ENCODE peak calls at places on chromosomes 7 and 10, in six cellular contexts. Z, E, D, N, U and F are unnamed samples.
A peak's percentile ranks its signal among the peaks of the same experiment; 100 is the strongest.

GRCh38 chr10:72133517-72133916 is 45.2 kb upstream of the SPOCK2 start:
- DNase-seq in Z (peak; percentile 83), E (no peak), D (peak; percentile 92), N (peak; percentile 18), U (no peak), F (no peak)

GRCh38 chr7:45026984-45027773 is 27.2 kb downstream of the CCM2 start:
- DNase-seq in Z (peak; percentile 64), E (no peak), D (peak; percentile 40), N (peak; percentile 40), U (no peak), F (no peak)

GRCh38 chr7:81462672-81463071 is 307.2 kb downstream of the HGF start:
- DNase-seq in Z (peak; percentile 85), E (no peak), D (no peak), N (no peak), U (no peak), F (peak; percentile 75)

GRCh38 chr7:78171398-78171797 is 372.8 kb downstream of the PHTF2 start:
- DNase-seq in Z (no peak), E (no peak), D (no peak), N (no peak), U (no peak), F (no peak)

GRCh38 chr7:140330128-140330527 is 68.2 kb downstream of the SLC37A3 start:
- DNase-seq in Z (no peak), E (no peak), D (no peak), N (no peak), U (no peak), F (no peak)

GRCh38 chr10:49609283-49610014 is 661 bp upstream of the SLC18A3 start:
- DNase-seq in Z (no peak), E (no peak), D (no peak), N (no peak), U (no peak), F (no peak)

GRCh38 chr7:92608380-92609322 is 18.5 kb upstream of the FAM133B start:
- DNase-seq in Z (no peak), E (peak; percentile 53), D (no peak), N (no peak), U (no peak), F (no peak)

GRCh38 chr10:61900829-61901783 is at the start of gene ARID5B:
- DNase-seq in Z (peak; percentile 72), E (peak; percentile 59), D (no peak), N (peak; percentile 68), U (no peak), F (peak; percentile 68)

GRCh38 chr10:26274391-26274790 is 57.8 kb downstream of the GAD2 start:
- DNase-seq in Z (no peak), E (no peak), D (no peak), N (no peak), U (no peak), F (no peak)

GRCh38 chr7:45435846-45436245 is 138.3 kb upstream of the ADCY1 start:
- DNase-seq in Z (peak; percentile 47), E (no peak), D (no peak), N (no peak), U (no peak), F (peak; percentile 8)

GRCh38 chr7:37901236-37901827 is 15.3 kb downstream of the SFRP4 start:
- DNase-seq in Z (peak; percentile 15), E (peak; percentile 37), D (no peak), N (peak; percentile 56), U (no peak), F (peak; percentile 83)

GRCh38 chr7:77587276-77587675 is 50.2 kb downstream of the PTPN12 start:
- DNase-seq in Z (no peak), E (no peak), D (no peak), N (no peak), U (no peak), F (no peak)

GRCh38 chr10:115417585-115418265 is 324.6 kb downstream of the ATRNL1 start:
- DNase-seq in Z (peak; percentile 37), E (no peak), D (peak; percentile 4), N (peak; percentile 60), U (peak; percentile 27), F (peak; percentile 10)

GRCh38 chr10:19546224-19546623 is 270.0 kb upstream of the PLXDC2 start:
- DNase-seq in Z (no peak), E (no peak), D (no peak), N (no peak), U (no peak), F (no peak)

GRCh38 chr10:93993782-93994668 is at the start of gene PLCE1:
- DNase-seq in Z (peak; percentile 19), E (peak; percentile 57), D (no peak), N (no peak), U (no peak), F (peak; percentile 46)

GRCh38 chr7:69399038-69399800 is 199.1 kb upstream of the AUTS2 start:
- DNase-seq in Z (no peak), E (no peak), D (no peak), N (no peak), U (peak; percentile 19), F (peak; percentile 53)

GRCh38 chr7:152074673-152075072 is 49.2 kb downstream of the GALNT11 start:
- DNase-seq in Z (no peak), E (no peak), D (no peak), N (peak; percentile 13), U (no peak), F (no peak)

GRCh38 chr10:69101451-69102095 is 13.7 kb downstream of the SRGN start:
- DNase-seq in Z (peak; percentile 38), E (no peak), D (no peak), N (no peak), U (no peak), F (no peak)

GRCh38 chr10:69802424-69803161 is 887 bp downstream of the COL13A1 start:
- DNase-seq in Z (peak; percentile 56), E (no peak), D (no peak), N (no peak), U (no peak), F (peak; percentile 25)

GRCh38 chr10:113175756-113176651 is 226.0 kb downstream of the TCF7L2 start:
- DNase-seq in Z (no peak), E (no peak), D (no peak), N (no peak), U (no peak), F (no peak)

GRCh38 chr10:110158051-110159005 is 49.1 kb upstream of the MXI1 start:
- DNase-seq in Z (no peak), E (no peak), D (no peak), N (no peak), U (no peak), F (no peak)

GRCh38 chr7:107592361-107593024 is 12.4 kb downstream of the BCAP29 start:
- DNase-seq in Z (peak; percentile 86), E (no peak), D (no peak), N (no peak), U (no peak), F (no peak)

GRCh38 chr7:107584716-107585115 is 4.7 kb downstream of the BCAP29 start:
- DNase-seq in Z (no peak), E (no peak), D (no peak), N (no peak), U (no peak), F (no peak)

GRCh38 chr7:107593025-107593410 is 13.0 kb downstream of the BCAP29 start:
- DNase-seq in Z (no peak), E (no peak), D (no peak), N (no peak), U (no peak), F (no peak)

GRCh38 chr7:107591410-107591809 is 11.4 kb downstream of the BCAP29 start:
- DNase-seq in Z (no peak), E (no peak), D (no peak), N (no peak), U (no peak), F (no peak)

DNA sequence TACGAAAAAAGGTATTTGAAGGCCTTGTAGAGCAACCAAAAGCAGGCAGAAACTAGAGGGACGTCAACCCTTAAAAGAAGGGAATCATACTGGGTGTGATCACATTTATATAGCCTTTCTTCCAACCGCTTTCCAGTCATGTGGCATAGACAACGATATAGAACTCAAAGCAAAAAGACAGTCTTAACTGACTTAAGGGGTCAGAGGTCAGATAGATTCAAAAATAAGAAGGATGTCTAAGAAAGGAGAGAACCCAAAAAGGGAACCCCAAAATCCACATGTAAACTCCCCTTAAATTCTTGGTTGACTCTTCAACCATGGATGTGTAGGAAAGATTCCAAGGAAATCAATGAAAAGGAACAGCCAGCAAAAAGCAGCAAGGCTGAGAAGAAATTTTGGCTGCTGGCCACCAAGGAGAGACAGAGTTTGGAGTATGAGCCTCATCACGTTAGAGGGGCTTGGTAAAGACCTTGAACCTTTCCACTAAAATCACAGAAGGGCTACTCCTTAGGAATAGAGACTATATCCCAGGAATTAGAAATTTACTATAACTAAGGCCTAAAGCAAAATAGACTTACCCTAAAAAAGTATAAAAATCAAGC is 8.6 kb downstream of the BCAP29 start:
- DNase-seq in Z (no peak), E (no peak), D (no peak), N (no peak), U (no peak), F (no peak)
- TF ChIP-seq POLR2A in Z (no peak), E (no peak), D (no peak), N (no peak), U (no peak), F (no peak)

GRCh38 chr7:116128139-116128538 is 82.2 kb upstream of the TES start:
- DNase-seq in Z (no peak), E (no peak), D (no peak), N (no peak), U (no peak), F (no peak)

GRCh38 chr7:116120839-116121238 is 89.5 kb upstream of the TES start:
- DNase-seq in Z (no peak), E (no peak), D (no peak), N (no peak), U (no peak), F (no peak)

DNA sequence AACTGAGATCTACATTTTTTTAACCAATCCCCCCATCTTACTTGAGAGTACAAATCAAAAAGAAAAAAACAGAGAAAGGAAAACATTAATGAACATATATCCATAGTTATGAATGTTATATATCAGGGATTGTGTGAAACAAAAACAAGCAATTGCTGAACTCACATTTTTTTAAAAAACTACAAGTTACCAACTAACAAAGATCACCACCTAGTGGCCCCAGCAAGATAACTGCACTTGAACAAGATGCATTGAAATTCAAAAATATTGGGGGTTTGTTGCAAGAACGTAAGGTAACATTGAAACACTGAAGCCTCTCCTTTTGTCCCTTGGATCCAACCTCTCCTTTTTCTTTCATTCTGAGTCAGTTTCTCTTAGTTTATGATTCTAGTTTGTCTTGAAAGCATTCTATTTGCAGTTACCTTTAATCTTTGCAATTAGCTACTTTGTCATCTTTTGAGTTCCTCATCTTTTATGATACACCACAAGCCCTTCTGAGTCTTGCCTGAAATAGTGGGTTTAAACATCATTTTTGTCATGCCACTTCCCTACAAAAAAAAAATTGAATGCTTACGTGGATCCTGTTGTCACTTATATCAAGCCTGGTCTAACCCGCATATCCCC is 87.3 kb upstream of the TES start:
- DNase-seq in Z (peak; percentile 66), E (peak; percentile 20), D (no peak), N (peak; percentile 20), U (no peak), F (peak; percentile 5)
- TF ChIP-seq RFX5 in Z (no peak), E (no peak), D (no peak), N (no peak), U (no peak), F (no peak)

GRCh38 chr7:157347217-157347904 is 10.6 kb downstream of the DNAJB6 start:
- DNase-seq in Z (peak; percentile 85), E (no peak), D (no peak), N (no peak), U (no peak), F (peak; percentile 46)
- TF ChIP-seq POLR2A in Z (no peak), E (no peak), D (no peak), N (no peak), U (no peak), F (no peak)

GRCh38 chr10:124213471-124213870 is 120.1 kb upstream of the CHST15 start:
- DNase-seq in Z (no peak), E (no peak), D (no peak), N (no peak), U (no peak), F (no peak)
- TF ChIP-seq RFX5 in Z (no peak), E (no peak), D (no peak), N (no peak), U (no peak), F (no peak)

GRCh38 chr7:1466524-1467271 is 7.4 kb upstream of the MICALL2 start:
- DNase-seq in Z (peak; percentile 41), E (peak; percentile 63), D (no peak), N (peak; percentile 93), U (no peak), F (peak; percentile 70)
- TF ChIP-seq POLR2A in Z (no peak), E (no peak), D (no peak), N (no peak), U (peak; percentile 21), F (no peak)